ENCODE peak calls at places on chromosomes 6 and 20, in eight cellular contexts. Y is A549, C is ovary, L is suprapubic skin, P is stomach, I is transverse colon, X is upper lobe of left lung, T is SK-N-SH. N is an unnamed sample.

GRCh38 chr6:121694389-121695185 is 259.1 kb downstream of the GJA1 start:
- DNase-seq in I (no peak), T (no peak), P (no peak), C (no peak), L (no peak), X (no peak), Y (no peak), N (no peak)

GRCh38 chr6:149334682-149335160 is 17.2 kb downstream of the TAB2 start:
- DNase-seq in I (no peak), X (no peak), L (no peak), P (peak; percentile 34), T (no peak), Y (peak; percentile 48), C (no peak), N (no peak)

GRCh38 chr20:3681931-3682820 is at the start of gene ADAM33:
- DNase-seq in L (no peak), T (peak; percentile 63), C (peak; percentile 71), I (peak; percentile 44), X (no peak), P (peak; percentile 36), Y (no peak), N (peak; percentile 25)

GRCh38 chr6:154367839-154368695 is 11.5 kb upstream of the IPCEF1 start:
- DNase-seq in I (no peak), P (no peak), Y (no peak), C (no peak), X (no peak), L (no peak), T (no peak), N (no peak)

GRCh38 chr6:33112148-33112547 is 36.4 kb downstream of the HLA-DPB1 start:
- DNase-seq in X (peak; percentile 57), L (no peak), I (no peak), C (no peak), Y (peak; percentile 10), P (no peak), T (peak; percentile 62), N (no peak)

GRCh38 chr6:149941583-149942460 is at the start of gene ULBP2:
- DNase-seq in L (peak; percentile 87), X (peak; percentile 84), Y (peak; percentile 76), P (peak; percentile 71), C (peak; percentile 44), T (peak; percentile 96), I (peak; percentile 73), N (peak; percentile 58)

GRCh38 chr6:158939255-158940170 is 60.5 kb downstream of the RSPH3 start:
- DNase-seq in C (no peak), L (no peak), T (no peak), Y (no peak), P (no peak), X (no peak), I (peak; percentile 47), N (no peak)

GRCh38 chr6:10033223-10033829 is 381.5 kb downstream of the TFAP2A start:
- DNase-seq in Y (peak; percentile 97), T (no peak), X (no peak), P (no peak), L (no peak), I (no peak), C (no peak), N (no peak)

GRCh38 chr6:131782764-131783163 is 25.1 kb upstream of the ENPP1 start:
- DNase-seq in Y (no peak), P (no peak), L (no peak), C (no peak), X (no peak), I (peak; percentile 26), T (no peak), N (no peak)
- TF ChIP-seq CTCF in Y (no peak), P (no peak), L (no peak), C (no peak), X (no peak), I (peak; percentile 46), T (no peak), N (no peak)

DNA sequence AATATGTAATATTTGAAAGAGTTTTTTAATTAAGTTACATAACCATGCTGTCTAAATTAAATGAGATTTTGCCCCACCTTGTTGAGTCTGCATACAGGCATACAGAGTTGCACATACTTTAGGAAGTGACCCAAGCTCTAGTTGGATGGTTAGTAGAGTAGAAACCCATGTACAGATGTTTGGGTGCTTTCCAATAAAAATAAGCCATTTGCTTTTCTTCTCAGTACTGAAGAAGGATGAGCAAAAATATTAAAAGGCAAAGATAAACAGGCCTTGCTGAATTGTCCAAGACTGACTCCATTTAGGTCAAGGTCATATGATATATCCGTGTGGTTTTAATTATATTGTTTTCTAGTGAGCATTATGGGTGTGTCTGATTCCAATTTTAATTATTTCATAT is 589.3 kb downstream of the RFPL4B start:
- DNase-seq in T (no peak), L (no peak), X (no peak), P (no peak), I (no peak), Y (no peak), C (no peak), N (no peak)
- TF ChIP-seq EP300 in T (no peak), L (no peak), X (no peak), P (no peak), I (no peak), Y (no peak), C (no peak), N (no peak)

GRCh38 chr6:36954262-36954931 is at the start of gene PI16:
- DNase-seq in C (no peak), Y (no peak), P (no peak), L (peak; percentile 70), I (no peak), X (peak; percentile 15), T (no peak), N (no peak)

GRCh38 chr6:36956111-36956820 is 1.7 kb downstream of the PI16 start:
- DNase-seq in P (peak; percentile 63), I (no peak), L (peak; percentile 66), Y (no peak), X (peak; percentile 15), C (no peak), T (no peak), N (no peak)

GRCh38 chr6:36953931-36954261 is 642 bp upstream of the PI16 start:
- DNase-seq in Y (no peak), L (peak; percentile 21), C (no peak), X (no peak), I (no peak), T (no peak), P (no peak), N (no peak)

GRCh38 chr6:36955136-36955535 is 598 bp downstream of the PI16 start:
- DNase-seq in P (no peak), L (peak; percentile 48), X (peak; percentile 18), I (no peak), Y (no peak), C (no peak), T (no peak), N (no peak)

GRCh38 chr6:36955671-36956070 is 1.1 kb downstream of the PI16 start:
- DNase-seq in L (no peak), P (no peak), Y (no peak), T (no peak), I (no peak), C (no peak), X (no peak), N (no peak)
- H3K4me1 ChIP-seq in L (peaks cover 47% of the 10 kb centered on the region), P (no peaks in the 10 kb centered on the region), Y (peaks cover 9% of the 10 kb centered on the region), T (no peaks in the 10 kb centered on the region), I (no peaks in the 10 kb centered on the region), C (no peaks in the 10 kb centered on the region), X (peaks cover 3% of the 10 kb centered on the region), N (no peaks in the 10 kb centered on the region)

GRCh38 chr6:169832247-169832948 is 81.0 kb downstream of the ERMARD start:
- DNase-seq in C (no peak), X (no peak), Y (no peak), I (no peak), T (no peak), P (peak; percentile 44), L (no peak), N (no peak)

GRCh38 chr6:169833258-169833794 is 81.9 kb downstream of the ERMARD start:
- DNase-seq in I (no peak), T (no peak), P (no peak), L (no peak), X (no peak), C (no peak), Y (no peak), N (no peak)

GRCh38 chr6:169829786-169830185 is 78.4 kb downstream of the ERMARD start:
- DNase-seq in T (no peak), Y (no peak), P (no peak), L (no peak), I (no peak), C (peak; percentile 11), X (no peak), N (no peak)

GRCh38 chr6:169830876-169831275 is 79.5 kb downstream of the ERMARD start:
- DNase-seq in C (no peak), L (no peak), I (no peak), P (no peak), Y (no peak), X (no peak), T (no peak), N (no peak)

DNA sequence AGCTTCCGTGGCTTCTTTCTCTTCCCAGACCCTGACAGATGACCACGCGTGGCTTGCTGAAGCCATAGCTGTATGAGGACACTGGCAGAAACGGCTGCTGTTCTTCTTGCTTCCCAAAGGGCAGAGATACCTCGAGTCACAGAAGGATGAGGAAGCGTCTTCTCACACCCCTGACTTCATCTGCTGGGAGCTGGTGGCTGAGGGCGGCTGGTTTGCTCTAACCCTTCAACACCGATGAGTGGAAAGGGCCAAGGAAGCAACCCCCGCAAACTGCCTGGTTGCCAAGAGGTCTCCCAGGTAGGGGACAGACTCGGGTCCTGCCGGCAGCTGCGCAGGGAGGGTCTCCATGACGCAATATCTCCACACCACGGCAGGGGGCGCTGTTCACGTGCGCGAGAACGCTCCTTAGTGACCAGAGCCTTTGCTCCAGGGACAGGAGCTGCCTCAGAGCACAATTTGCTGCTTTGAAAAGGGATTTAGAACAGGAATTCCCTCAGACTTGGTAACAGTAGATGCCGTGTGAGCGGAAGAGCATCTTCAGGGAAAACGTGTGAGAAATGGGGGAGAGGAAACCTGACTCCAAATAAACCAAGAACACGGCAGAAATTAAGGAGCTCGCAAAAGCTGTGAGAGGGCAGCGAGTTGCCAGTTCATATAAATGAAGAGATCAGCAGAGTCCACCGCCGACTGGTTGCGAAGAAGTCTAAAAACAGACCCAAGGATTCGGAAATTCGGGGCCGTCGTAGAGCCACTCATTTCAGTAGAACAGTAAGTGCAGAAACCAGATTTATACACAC is 80.2 kb downstream of the ERMARD start:
- DNase-seq in P (peak; percentile 85), T (peak; percentile 88), C (peak; percentile 86), I (peak; percentile 72), X (peak; percentile 66), L (no peak), Y (peak; percentile 51), N (peak; percentile 42)
- TF ChIP-seq CTCF in P (peak; percentile 97), T (peak; percentile 84), C (peak; percentile 89), I (peak; percentile 94), X (peak; percentile 96), L (peak; percentile 66), Y (peak; percentile 68), N (peak; percentile 70)

GRCh38 chr6:118464620-118465019 is 83.5 kb upstream of the PLN start:
- DNase-seq in P (no peak), Y (no peak), X (no peak), T (no peak), L (no peak), C (no peak), I (no peak), N (no peak)

GRCh38 chr6:118469468-118469867 is 78.6 kb upstream of the PLN start:
- DNase-seq in C (no peak), Y (no peak), L (no peak), T (no peak), I (no peak), P (no peak), X (no peak), N (no peak)

GRCh38 chr6:118468682-118469465 is 79.2 kb upstream of the PLN start:
- DNase-seq in C (no peak), P (no peak), T (no peak), Y (peak; percentile 36), I (no peak), X (no peak), L (no peak), N (no peak)

GRCh38 chr6:118467181-118467580 is 80.9 kb upstream of the PLN start:
- DNase-seq in Y (no peak), I (no peak), C (no peak), L (no peak), X (no peak), P (no peak), T (no peak), N (no peak)
- TF ChIP-seq EP300 in Y (no peak), I (no peak), C (no peak), L (no peak), X (no peak), P (no peak), T (no peak), N (no peak)

N was measured in tibial nerve.